ENCODE peak calls at places on chromosomes 2 and 18, in eight cellular contexts. One of them, this sample, is unnamed.

GRCh38 chr18:2538844-2539243 is 32.5 kb downstream of the METTL4 start:
- DNase-seq in heart right ventricle: no peak
- DNase-seq in H9: no peak
- DNase-seq in right lobe of liver: no peak
- DNase-seq in nephron progenitor cell: no peak
- DNase-seq in GM23338: no peak
- DNase-seq in CD4-positive, alpha-beta T cell: no peak
- DNase-seq in thoracic aorta: no peak
- DNase-seq in this sample: no peak

GRCh38 chr2:150097891-150098595 is 389.4 kb downstream of the RND3 start:
- DNase-seq in heart right ventricle: no peak
- DNase-seq in H9: no peak
- DNase-seq in right lobe of liver: no peak
- DNase-seq in nephron progenitor cell: no peak
- DNase-seq in GM23338: no peak
- DNase-seq in CD4-positive, alpha-beta T cell: no peak
- DNase-seq in thoracic aorta: no peak
- DNase-seq in this sample: no peak

GRCh38 chr2:133012847-133013734 is 343.1 kb upstream of the LYPD1 start:
- DNase-seq in heart right ventricle: no peak
- DNase-seq in H9: no peak
- DNase-seq in right lobe of liver: peak
- DNase-seq in nephron progenitor cell: no peak
- DNase-seq in GM23338: no peak
- DNase-seq in CD4-positive, alpha-beta T cell: no peak
- DNase-seq in thoracic aorta: no peak
- DNase-seq in this sample: no peak

GRCh38 chr2:127047716-127048617 is 59.0 kb downstream of the BIN1 start:
- DNase-seq in heart right ventricle: no peak
- DNase-seq in H9: peak
- DNase-seq in right lobe of liver: no peak
- DNase-seq in nephron progenitor cell: no peak
- DNase-seq in GM23338: no peak
- DNase-seq in CD4-positive, alpha-beta T cell: no peak
- DNase-seq in thoracic aorta: no peak
- DNase-seq in this sample: peak

GRCh38 chr2:219184116-219184515 is 6.0 kb downstream of the RETREG2 start:
- DNase-seq in heart right ventricle: no peak
- DNase-seq in H9: no peak
- DNase-seq in right lobe of liver: no peak
- DNase-seq in nephron progenitor cell: no peak
- DNase-seq in GM23338: no peak
- DNase-seq in CD4-positive, alpha-beta T cell: no peak
- DNase-seq in thoracic aorta: no peak
- DNase-seq in this sample: no peak

GRCh38 chr2:78718483-78718882 is 307.0 kb upstream of the REG3G start:
- DNase-seq in heart right ventricle: no peak
- DNase-seq in H9: no peak
- DNase-seq in right lobe of liver: no peak
- DNase-seq in nephron progenitor cell: no peak
- DNase-seq in GM23338: peak
- DNase-seq in CD4-positive, alpha-beta T cell: no peak
- DNase-seq in thoracic aorta: no peak
- DNase-seq in this sample: no peak

GRCh38 chr18:34583895-34584294 is 126.2 kb upstream of the DTNA start:
- DNase-seq in heart right ventricle: no peak
- DNase-seq in H9: no peak
- DNase-seq in right lobe of liver: no peak
- DNase-seq in nephron progenitor cell: no peak
- DNase-seq in GM23338: peak
- DNase-seq in CD4-positive, alpha-beta T cell: no peak
- DNase-seq in thoracic aorta: no peak
- DNase-seq in this sample: no peak

GRCh38 chr2:24722141-24722790 is 70.9 kb downstream of the PTRHD1 start:
- DNase-seq in heart right ventricle: no peak
- DNase-seq in H9: no peak
- DNase-seq in right lobe of liver: no peak
- DNase-seq in nephron progenitor cell: no peak
- DNase-seq in GM23338: no peak
- DNase-seq in CD4-positive, alpha-beta T cell: no peak
- DNase-seq in thoracic aorta: no peak
- DNase-seq in this sample: no peak

GRCh38 chr2:216006164-216006663 is 7.1 kb downstream of the MREG start:
- DNase-seq in heart right ventricle: no peak
- DNase-seq in H9: peak
- DNase-seq in right lobe of liver: peak
- DNase-seq in nephron progenitor cell: no peak
- DNase-seq in GM23338: peak
- DNase-seq in CD4-positive, alpha-beta T cell: no peak
- DNase-seq in thoracic aorta: no peak
- DNase-seq in this sample: peak

GRCh38 chr2:155748126-155748525 is 584.4 kb downstream of the NR4A2 start:
- DNase-seq in heart right ventricle: no peak
- DNase-seq in H9: no peak
- DNase-seq in right lobe of liver: no peak
- DNase-seq in nephron progenitor cell: no peak
- DNase-seq in GM23338: no peak
- DNase-seq in CD4-positive, alpha-beta T cell: no peak
- DNase-seq in thoracic aorta: no peak
- DNase-seq in this sample: no peak

GRCh38 chr2:9741110-9741509 is 102.2 kb upstream of the TAF1B start:
- DNase-seq in heart right ventricle: no peak
- DNase-seq in H9: no peak
- DNase-seq in right lobe of liver: no peak
- DNase-seq in nephron progenitor cell: no peak
- DNase-seq in GM23338: no peak
- DNase-seq in CD4-positive, alpha-beta T cell: no peak
- DNase-seq in thoracic aorta: no peak
- DNase-seq in this sample: no peak

GRCh38 chr2:172196768-172197322 is 94.1 kb upstream of the DLX2 start:
- DNase-seq in heart right ventricle: no peak
- DNase-seq in H9: no peak
- DNase-seq in right lobe of liver: no peak
- DNase-seq in nephron progenitor cell: no peak
- DNase-seq in GM23338: no peak
- DNase-seq in CD4-positive, alpha-beta T cell: no peak
- DNase-seq in thoracic aorta: no peak
- DNase-seq in this sample: no peak

GRCh38 chr2:69464575-69464974 is 27.3 kb upstream of the NFU1 start:
- DNase-seq in heart right ventricle: peak
- DNase-seq in H9: no peak
- DNase-seq in right lobe of liver: no peak
- DNase-seq in nephron progenitor cell: no peak
- DNase-seq in GM23338: no peak
- DNase-seq in CD4-positive, alpha-beta T cell: no peak
- DNase-seq in thoracic aorta: no peak
- DNase-seq in this sample: no peak

GRCh38 chr2:237980751-237981150 is 13.9 kb downstream of the UBE2F start:
- DNase-seq in heart right ventricle: no peak
- DNase-seq in H9: no peak
- DNase-seq in right lobe of liver: no peak
- DNase-seq in nephron progenitor cell: no peak
- DNase-seq in GM23338: no peak
- DNase-seq in CD4-positive, alpha-beta T cell: no peak
- DNase-seq in thoracic aorta: no peak
- DNase-seq in this sample: no peak

GRCh38 chr2:108719149-108720044 is at the start of gene RANBP2:
- DNase-seq in heart right ventricle: peak
- DNase-seq in H9: peak
- DNase-seq in right lobe of liver: peak
- DNase-seq in nephron progenitor cell: peak
- DNase-seq in GM23338: peak
- DNase-seq in CD4-positive, alpha-beta T cell: peak
- DNase-seq in thoracic aorta: peak
- DNase-seq in this sample: peak
- TF ChIP-seq CTCF in heart right ventricle: no peak
- TF ChIP-seq CTCF in H9: no peak
- TF ChIP-seq CTCF in right lobe of liver: no peak
- TF ChIP-seq CTCF in nephron progenitor cell: no peak
- TF ChIP-seq CTCF in GM23338: no peak
- TF ChIP-seq CTCF in CD4-positive, alpha-beta T cell: no peak
- TF ChIP-seq CTCF in thoracic aorta: no peak
- TF ChIP-seq CTCF in this sample: no peak

DNA sequence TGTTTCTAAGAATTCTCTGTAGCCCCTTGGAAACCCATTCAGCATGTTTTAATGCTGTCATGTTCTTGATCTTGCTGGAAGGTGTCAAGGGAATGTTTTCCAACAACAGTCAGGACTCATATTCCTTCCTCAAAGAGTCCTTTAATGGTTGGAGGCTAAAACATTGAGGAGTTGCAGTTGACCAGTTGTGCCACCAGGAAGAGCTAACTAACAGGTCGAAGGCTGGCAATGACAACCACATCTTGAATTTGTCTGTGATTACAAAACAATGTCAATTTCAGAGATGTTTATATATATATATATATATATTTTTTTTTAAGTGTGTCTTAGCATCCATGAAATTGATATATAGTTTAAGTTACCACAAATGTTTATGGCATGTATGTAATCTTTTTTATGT is 151.5 kb downstream of the INO80D start:
- DNase-seq in heart right ventricle: no peak
- DNase-seq in H9: no peak
- DNase-seq in right lobe of liver: no peak
- DNase-seq in nephron progenitor cell: no peak
- DNase-seq in GM23338: peak
- DNase-seq in CD4-positive, alpha-beta T cell: no peak
- DNase-seq in thoracic aorta: no peak
- DNase-seq in this sample: no peak
- TF ChIP-seq CTCF in heart right ventricle: no peak
- TF ChIP-seq CTCF in H9: peak
- TF ChIP-seq CTCF in right lobe of liver: peak
- TF ChIP-seq CTCF in nephron progenitor cell: no peak
- TF ChIP-seq CTCF in GM23338: peak
- TF ChIP-seq CTCF in CD4-positive, alpha-beta T cell: no peak
- TF ChIP-seq CTCF in thoracic aorta: no peak
- TF ChIP-seq CTCF in this sample: no peak

DNA sequence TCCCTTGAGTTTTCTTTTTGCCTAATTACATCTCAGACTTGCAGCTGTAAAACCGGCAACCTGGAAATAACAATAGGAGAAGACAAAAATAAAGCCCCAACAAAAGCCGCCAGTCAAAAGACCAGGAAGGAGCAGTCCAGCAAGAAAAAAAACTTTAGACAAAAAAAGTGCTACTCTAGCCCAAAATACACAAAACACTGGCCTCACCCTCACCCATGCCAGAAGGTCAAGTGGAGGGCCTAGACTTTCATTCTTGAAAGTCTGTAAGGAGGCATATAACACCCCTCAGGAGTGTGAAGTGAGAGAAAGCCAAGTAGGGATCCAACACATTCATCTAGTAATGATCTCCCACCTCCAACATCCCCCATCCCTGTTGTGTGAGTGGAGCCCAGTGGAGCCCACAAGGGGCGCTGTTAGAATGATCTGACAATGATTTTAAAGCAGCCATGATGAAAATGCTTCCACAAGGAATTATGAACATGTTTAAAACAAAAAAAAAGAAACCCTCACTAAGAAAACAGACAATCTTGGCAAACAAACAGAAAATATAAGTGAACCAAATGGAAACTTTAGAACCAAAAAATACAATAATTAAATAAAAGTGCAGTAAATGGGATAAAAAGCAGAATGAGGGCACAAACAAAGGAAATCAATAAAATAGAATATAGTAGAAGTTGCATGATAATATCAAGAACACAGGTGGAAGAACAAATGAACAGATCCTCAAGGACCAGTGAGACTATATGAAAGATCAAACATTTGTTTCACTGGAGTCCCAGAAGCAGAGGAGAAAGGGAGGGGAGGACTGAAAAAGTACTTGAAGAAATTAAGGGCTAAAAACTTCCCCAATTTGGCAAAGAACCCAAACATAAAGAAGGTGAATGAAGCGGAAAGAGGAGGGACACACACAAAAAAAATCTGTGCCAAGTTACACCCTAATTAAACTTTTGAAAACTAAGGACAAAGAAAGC is 23.9 kb downstream of the SESTD1 start:
- DNase-seq in heart right ventricle: no peak
- DNase-seq in H9: no peak
- DNase-seq in right lobe of liver: no peak
- DNase-seq in nephron progenitor cell: no peak
- DNase-seq in GM23338: peak
- DNase-seq in CD4-positive, alpha-beta T cell: no peak
- DNase-seq in thoracic aorta: no peak
- DNase-seq in this sample: no peak
- TF ChIP-seq CTCF in heart right ventricle: no peak
- TF ChIP-seq CTCF in H9: peak
- TF ChIP-seq CTCF in right lobe of liver: no peak
- TF ChIP-seq CTCF in nephron progenitor cell: no peak
- TF ChIP-seq CTCF in GM23338: peak
- TF ChIP-seq CTCF in CD4-positive, alpha-beta T cell: no peak
- TF ChIP-seq CTCF in thoracic aorta: no peak
- TF ChIP-seq CTCF in this sample: no peak

GRCh38 chr2:100670232-100670631 is 107.4 kb downstream of the PDCL3 start:
- DNase-seq in heart right ventricle: no peak
- DNase-seq in H9: no peak
- DNase-seq in right lobe of liver: no peak
- DNase-seq in nephron progenitor cell: no peak
- DNase-seq in GM23338: no peak
- DNase-seq in CD4-positive, alpha-beta T cell: no peak
- DNase-seq in thoracic aorta: no peak
- DNase-seq in this sample: no peak
- TF ChIP-seq CTCF in heart right ventricle: no peak
- TF ChIP-seq CTCF in H9: peak
- TF ChIP-seq CTCF in right lobe of liver: no peak
- TF ChIP-seq CTCF in nephron progenitor cell: no peak
- TF ChIP-seq CTCF in GM23338: no peak
- TF ChIP-seq CTCF in CD4-positive, alpha-beta T cell: no peak
- TF ChIP-seq CTCF in thoracic aorta: no peak
- TF ChIP-seq CTCF in this sample: no peak